ENCODE peak calls at places on chromosomes 7 and 10, in seven cellular contexts. One of them, this sample, is unnamed.
A peak's percentile ranks its signal among the peaks of the same experiment; 100 is the strongest.

GRCh38 chr10:128629111-128630096 is 503.2 kb upstream of the MKI67 start:
- DNase-seq in ovary: no peak
- DNase-seq in tibial nerve: no peak
- DNase-seq in heart left ventricle: no peak
- DNase-seq in transverse colon: no peak
- DNase-seq in NB4: no peak
- DNase-seq in IMR-90: no peak
- DNase-seq in this sample: no peak

GRCh38 chr7:101373812-101374612 is 11.3 kb downstream of the COL26A1 start:
- DNase-seq in ovary: no peak
- DNase-seq in tibial nerve: no peak
- DNase-seq in heart left ventricle: no peak
- DNase-seq in transverse colon: no peak
- DNase-seq in NB4: no peak
- DNase-seq in IMR-90: no peak
- DNase-seq in this sample: no peak

GRCh38 chr7:70266186-70266585 is 667.9 kb downstream of the AUTS2 start:
- DNase-seq in ovary: no peak
- DNase-seq in tibial nerve: no peak
- DNase-seq in heart left ventricle: no peak
- DNase-seq in transverse colon: no peak
- DNase-seq in NB4: no peak
- DNase-seq in IMR-90: no peak
- DNase-seq in this sample: no peak

GRCh38 chr10:121413951-121414350 is 184.3 kb downstream of the FGFR2 start:
- DNase-seq in ovary: no peak
- DNase-seq in tibial nerve: no peak
- DNase-seq in heart left ventricle: no peak
- DNase-seq in transverse colon: no peak
- DNase-seq in NB4: no peak
- DNase-seq in IMR-90: no peak
- DNase-seq in this sample: no peak

GRCh38 chr7:116698396-116698795 is 26.4 kb downstream of the MET start:
- DNase-seq in ovary: no peak
- DNase-seq in tibial nerve: no peak
- DNase-seq in heart left ventricle: no peak
- DNase-seq in transverse colon: no peak
- DNase-seq in NB4: no peak
- DNase-seq in IMR-90: no peak
- DNase-seq in this sample: no peak

GRCh38 chr7:83849135-83849534 is 200.2 kb upstream of the SEMA3E start:
- DNase-seq in ovary: no peak
- DNase-seq in tibial nerve: no peak
- DNase-seq in heart left ventricle: no peak
- DNase-seq in transverse colon: no peak
- DNase-seq in NB4: no peak
- DNase-seq in IMR-90: no peak
- DNase-seq in this sample: no peak

GRCh38 chr10:20105931-20106330 is 289.7 kb downstream of the PLXDC2 start:
- DNase-seq in ovary: no peak
- DNase-seq in tibial nerve: no peak
- DNase-seq in heart left ventricle: no peak
- DNase-seq in transverse colon: no peak
- DNase-seq in NB4: no peak
- DNase-seq in IMR-90: peak; percentile 80
- DNase-seq in this sample: no peak

GRCh38 chr10:35384265-35384868 is 48.1 kb downstream of the CCNY start:
- DNase-seq in ovary: no peak
- DNase-seq in tibial nerve: no peak
- DNase-seq in heart left ventricle: no peak
- DNase-seq in transverse colon: no peak
- DNase-seq in NB4: no peak
- DNase-seq in IMR-90: peak; percentile 20
- DNase-seq in this sample: no peak

GRCh38 chr7:31814187-31814586 is 127.2 kb downstream of the PPP1R17 start:
- DNase-seq in ovary: no peak
- DNase-seq in tibial nerve: no peak
- DNase-seq in heart left ventricle: no peak
- DNase-seq in transverse colon: no peak
- DNase-seq in NB4: peak; percentile 19
- DNase-seq in IMR-90: no peak
- DNase-seq in this sample: no peak

GRCh38 chr7:16684935-16685334 is 39.0 kb downstream of the BZW2 start:
- DNase-seq in ovary: no peak
- DNase-seq in tibial nerve: no peak
- DNase-seq in heart left ventricle: no peak
- DNase-seq in transverse colon: no peak
- DNase-seq in NB4: no peak
- DNase-seq in IMR-90: no peak
- DNase-seq in this sample: no peak

GRCh38 chr10:76779163-76779820 is 858.3 kb downstream of the KCNMA1 start:
- DNase-seq in ovary: no peak
- DNase-seq in tibial nerve: no peak
- DNase-seq in heart left ventricle: no peak
- DNase-seq in transverse colon: no peak
- DNase-seq in NB4: no peak
- DNase-seq in IMR-90: peak; percentile 23
- DNase-seq in this sample: no peak

GRCh38 chr7:75866497-75867389 is 12.1 kb upstream of the RHBDD2 start:
- DNase-seq in ovary: peak; percentile 66
- DNase-seq in tibial nerve: peak; percentile 56
- DNase-seq in heart left ventricle: peak; percentile 50
- DNase-seq in transverse colon: peak; percentile 54
- DNase-seq in NB4: peak; percentile 86
- DNase-seq in IMR-90: peak; percentile 65
- DNase-seq in this sample: peak; percentile 88

GRCh38 chr7:13860734-13861133 is 128.7 kb downstream of the ETV1 start:
- DNase-seq in ovary: no peak
- DNase-seq in tibial nerve: no peak
- DNase-seq in heart left ventricle: no peak
- DNase-seq in transverse colon: no peak
- DNase-seq in NB4: no peak
- DNase-seq in IMR-90: peak; percentile 12
- DNase-seq in this sample: no peak

GRCh38 chr10:44506386-44506785 is 121.5 kb upstream of the CXCL12 start:
- DNase-seq in ovary: no peak
- DNase-seq in tibial nerve: no peak
- DNase-seq in heart left ventricle: no peak
- DNase-seq in transverse colon: no peak
- DNase-seq in NB4: no peak
- DNase-seq in IMR-90: no peak
- DNase-seq in this sample: no peak

GRCh38 chr7:134605978-134606923 is 40.4 kb upstream of the BPGM start:
- DNase-seq in ovary: peak; percentile 74
- DNase-seq in tibial nerve: peak; percentile 79
- DNase-seq in heart left ventricle: peak; percentile 59
- DNase-seq in transverse colon: peak; percentile 61
- DNase-seq in NB4: peak; percentile 81
- DNase-seq in IMR-90: peak; percentile 67
- DNase-seq in this sample: peak; percentile 90

GRCh38 chr7:139542308-139543151 is 19.0 kb downstream of the CLEC2L start:
- DNase-seq in ovary: no peak
- DNase-seq in tibial nerve: no peak
- DNase-seq in heart left ventricle: no peak
- DNase-seq in transverse colon: no peak
- DNase-seq in NB4: no peak
- DNase-seq in IMR-90: no peak
- DNase-seq in this sample: no peak

GRCh38 chr10:23095966-23096813 is 811 bp downstream of the MSRB2 start:
- DNase-seq in ovary: peak; percentile 68
- DNase-seq in tibial nerve: peak; percentile 42
- DNase-seq in heart left ventricle: peak; percentile 55
- DNase-seq in transverse colon: peak; percentile 48
- DNase-seq in NB4: peak; percentile 60
- DNase-seq in IMR-90: peak; percentile 58
- DNase-seq in this sample: peak; percentile 51

GRCh38 chr7:154375956-154376355 is 323.8 kb downstream of the DPP6 start:
- DNase-seq in ovary: no peak
- DNase-seq in tibial nerve: no peak
- DNase-seq in heart left ventricle: no peak
- DNase-seq in transverse colon: no peak
- DNase-seq in NB4: no peak
- DNase-seq in IMR-90: no peak
- DNase-seq in this sample: no peak

GRCh38 chr7:137423321-137423720 is 79.8 kb upstream of the PTN start:
- DNase-seq in ovary: no peak
- DNase-seq in tibial nerve: no peak
- DNase-seq in heart left ventricle: no peak
- DNase-seq in transverse colon: no peak
- DNase-seq in NB4: no peak
- DNase-seq in IMR-90: peak; percentile 86
- DNase-seq in this sample: no peak

GRCh38 chr7:116525298-116525912 is 569 bp downstream of the CAV1 start:
- DNase-seq in ovary: peak; percentile 49
- DNase-seq in tibial nerve: peak; percentile 22
- DNase-seq in heart left ventricle: peak; percentile 44
- DNase-seq in transverse colon: peak; percentile 43
- DNase-seq in NB4: no peak
- DNase-seq in IMR-90: no peak
- DNase-seq in this sample: peak; percentile 92

GRCh38 chr7:136133491-136133990 is 156.4 kb upstream of the MTPN start:
- DNase-seq in ovary: no peak
- DNase-seq in tibial nerve: no peak
- DNase-seq in heart left ventricle: no peak
- DNase-seq in transverse colon: no peak
- DNase-seq in NB4: no peak
- DNase-seq in IMR-90: peak; percentile 8
- DNase-seq in this sample: no peak

DNA sequence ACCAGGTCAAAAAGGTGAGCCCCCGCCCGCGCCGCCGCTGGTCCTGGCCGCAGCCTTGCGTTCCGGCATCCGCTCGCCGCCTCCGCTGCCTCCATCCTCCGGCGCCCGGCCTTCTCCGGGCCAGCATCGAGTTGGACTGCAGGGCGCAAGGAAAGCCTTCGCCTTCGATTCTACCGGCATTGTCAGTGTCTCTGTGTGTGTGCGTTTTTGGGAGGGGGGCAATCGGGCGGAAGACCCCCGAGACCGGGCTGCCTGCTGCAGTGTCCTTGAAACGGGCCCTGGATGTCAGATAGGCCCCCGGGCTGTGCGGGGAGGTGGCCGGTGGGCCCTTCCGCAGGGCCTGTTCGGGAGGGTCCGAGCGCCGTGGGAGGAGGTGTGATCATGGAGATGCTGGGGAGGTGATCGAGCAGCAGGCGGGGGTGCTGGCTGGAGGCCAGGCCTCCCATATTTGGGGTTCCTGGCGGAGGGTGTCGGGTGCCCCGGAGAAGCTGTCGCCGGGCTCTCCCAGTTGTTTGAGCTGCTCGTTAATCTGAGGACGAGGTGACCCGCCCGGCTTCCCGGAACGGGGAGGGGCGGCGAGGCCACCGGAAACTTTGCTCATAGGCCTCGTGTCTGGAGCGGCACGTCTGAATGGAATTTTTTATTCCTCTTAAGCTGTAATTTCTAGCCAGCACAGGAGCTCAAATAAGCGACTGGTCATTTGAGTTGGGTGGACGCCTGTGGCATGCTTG is 40.9 kb downstream of the HK1 start:
- DNase-seq in ovary: peak; percentile 80
- DNase-seq in tibial nerve: peak; percentile 61
- DNase-seq in heart left ventricle: peak; percentile 88
- DNase-seq in transverse colon: peak; percentile 87
- DNase-seq in NB4: no peak
- DNase-seq in IMR-90: peak; percentile 53
- DNase-seq in this sample: peak; percentile 84
- TF ChIP-seq POLR2A in ovary: no peak
- TF ChIP-seq POLR2A in tibial nerve: no peak
- TF ChIP-seq POLR2A in heart left ventricle: peak; percentile 49
- TF ChIP-seq POLR2A in transverse colon: peak; percentile 9
- TF ChIP-seq POLR2A in NB4: no peak
- TF ChIP-seq POLR2A in IMR-90: peak; percentile 17
- TF ChIP-seq POLR2A in this sample: no peak

GRCh38 chr7:144024213-144024612 is 24.1 kb downstream of the OR6B1 start:
- DNase-seq in ovary: no peak
- DNase-seq in tibial nerve: no peak
- DNase-seq in heart left ventricle: no peak
- DNase-seq in transverse colon: no peak
- DNase-seq in NB4: no peak
- DNase-seq in IMR-90: no peak
- DNase-seq in this sample: no peak

GRCh38 chr7:144026203-144026883 is 22.4 kb upstream of the OR2A5 start:
- DNase-seq in ovary: no peak
- DNase-seq in tibial nerve: no peak
- DNase-seq in heart left ventricle: no peak
- DNase-seq in transverse colon: no peak
- DNase-seq in NB4: no peak
- DNase-seq in IMR-90: no peak
- DNase-seq in this sample: no peak

GRCh38 chr7:144028547-144028946 is 20.2 kb upstream of the OR2A5 start:
- DNase-seq in ovary: no peak
- DNase-seq in tibial nerve: no peak
- DNase-seq in heart left ventricle: no peak
- DNase-seq in transverse colon: no peak
- DNase-seq in NB4: no peak
- DNase-seq in IMR-90: no peak
- DNase-seq in this sample: no peak

GRCh38 chr7:144027974-144028373 is 20.8 kb upstream of the OR2A5 start:
- DNase-seq in ovary: no peak
- DNase-seq in tibial nerve: no peak
- DNase-seq in heart left ventricle: no peak
- DNase-seq in transverse colon: no peak
- DNase-seq in NB4: no peak
- DNase-seq in IMR-90: no peak
- DNase-seq in this sample: no peak

GRCh38 chr7:144027070-144027469 is 21.7 kb upstream of the OR2A5 start:
- DNase-seq in ovary: no peak
- DNase-seq in tibial nerve: no peak
- DNase-seq in heart left ventricle: no peak
- DNase-seq in transverse colon: no peak
- DNase-seq in NB4: peak; percentile 14
- DNase-seq in IMR-90: peak; percentile 50
- DNase-seq in this sample: no peak
- TF ChIP-seq CTCF in ovary: peak; percentile 28
- TF ChIP-seq CTCF in tibial nerve: peak; percentile 50
- TF ChIP-seq CTCF in heart left ventricle: peak; percentile 57
- TF ChIP-seq CTCF in transverse colon: peak; percentile 40
- TF ChIP-seq CTCF in NB4: no peak
- TF ChIP-seq CTCF in IMR-90: peak; percentile 70
- TF ChIP-seq CTCF in this sample: no peak

DNA sequence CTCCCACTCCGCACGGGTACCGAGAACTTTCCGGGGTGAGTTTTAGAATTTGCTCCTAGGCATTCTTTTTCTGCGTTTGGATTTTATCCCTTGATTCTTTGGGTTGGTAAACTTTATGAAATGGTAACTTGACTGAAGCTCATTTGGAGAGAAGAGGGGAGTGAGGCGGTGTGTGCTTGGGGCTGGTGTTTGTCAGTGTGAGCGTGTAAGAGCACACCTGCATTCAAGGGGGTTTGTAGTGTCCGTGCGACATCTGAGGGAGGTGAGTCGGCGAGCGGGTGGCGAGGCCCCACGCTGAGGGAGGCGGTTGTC is 2.4 kb upstream of the ZNF503 start:
- DNase-seq in ovary: no peak
- DNase-seq in tibial nerve: no peak
- DNase-seq in heart left ventricle: no peak
- DNase-seq in transverse colon: no peak
- DNase-seq in NB4: no peak
- DNase-seq in IMR-90: no peak
- DNase-seq in this sample: no peak
- H3K4me3 ChIP-seq in ovary: peak overlapping the region; percentile 93
- H3K4me3 ChIP-seq in tibial nerve: peak overlapping the region; percentile 95
- H3K4me3 ChIP-seq in heart left ventricle: peak overlapping the region; percentile 52
- H3K4me3 ChIP-seq in transverse colon: peak overlapping the region; percentile 78
- H3K4me3 ChIP-seq in NB4: no peak overlapping the region
- H3K4me3 ChIP-seq in IMR-90: peak overlapping the region; percentile 60
- H3K4me3 ChIP-seq in this sample: no peak overlapping the region

GRCh38 chr7:4744391-4745264 is 30.8 kb upstream of the AP5Z1 start:
- DNase-seq in ovary: peak; percentile 95
- DNase-seq in tibial nerve: peak; percentile 96
- DNase-seq in heart left ventricle: peak; percentile 99
- DNase-seq in transverse colon: peak; percentile 98
- DNase-seq in NB4: no peak
- DNase-seq in IMR-90: peak; percentile 99
- DNase-seq in this sample: peak; percentile 99
- TF ChIP-seq POLR2A in ovary: no peak
- TF ChIP-seq POLR2A in tibial nerve: peak; percentile 27
- TF ChIP-seq POLR2A in heart left ventricle: peak; percentile 21
- TF ChIP-seq POLR2A in transverse colon: peak; percentile 21
- TF ChIP-seq POLR2A in NB4: no peak
- TF ChIP-seq POLR2A in IMR-90: no peak
- TF ChIP-seq POLR2A in this sample: no peak